ENCODE peak calls at places on chromosomes 6 and 20, in six cellular contexts. H, G, P, U, S and C are unnamed samples. For H3K27me3, the result is how much of the 10 kb centered on the place peaks cover.

GRCh38 chr6:70110128-70111022 is 192.5 kb downstream of the COL9A1 start:
- DNase-seq in H (no peak), G (no peak), P (peak), U (no peak), S (no peak), C (no peak)

GRCh38 chr6:19137419-19138035 is 699.6 kb upstream of the ID4 start:
- DNase-seq in H (no peak), G (peak), P (peak), U (no peak), S (no peak), C (no peak)

GRCh38 chr20:34368547-34368946 is 5.5 kb downstream of the ITCH start:
- DNase-seq in H (no peak), G (no peak), P (no peak), U (no peak), S (peak), C (no peak)

GRCh38 chr20:60784321-60784720 is 467.7 kb upstream of the CDH4 start:
- DNase-seq in H (no peak), G (no peak), P (no peak), U (no peak), S (no peak), C (no peak)

GRCh38 chr6:149449831-149450678 is 34.8 kb downstream of the ZC3H12D start:
- DNase-seq in H (no peak), G (no peak), P (no peak), U (no peak), S (no peak), C (no peak)

GRCh38 chr6:5025911-5026819 is 22.3 kb upstream of the RPP40 start:
- DNase-seq in H (no peak), G (no peak), P (peak), U (peak), S (no peak), C (peak)

GRCh38 chr6:155693573-155694428 is 238.2 kb upstream of the NOX3 start:
- DNase-seq in H (no peak), G (no peak), P (no peak), U (no peak), S (no peak), C (peak)

GRCh38 chr20:62066983-62067433 is 1.3 kb upstream of the TAF4 start:
- DNase-seq in H (no peak), G (no peak), P (no peak), U (no peak), S (peak), C (peak)

GRCh38 chr6:170209354-170210025 is 81.4 kb downstream of the DLL1 start:
- DNase-seq in H (no peak), G (no peak), P (no peak), U (no peak), S (no peak), C (no peak)

GRCh38 chr6:148954934-148955915 is 208.4 kb downstream of the UST start:
- DNase-seq in H (no peak), G (no peak), P (no peak), U (no peak), S (no peak), C (peak)

GRCh38 chr6:12749531-12750379 is 33.2 kb downstream of the PHACTR1 start:
- DNase-seq in H (no peak), G (peak), P (peak), U (no peak), S (peak), C (no peak)

GRCh38 chr20:38171301-38172010 is 6.4 kb upstream of the TGM2 start:
- DNase-seq in H (no peak), G (no peak), P (no peak), U (no peak), S (no peak), C (no peak)

GRCh38 chr20:56187791-56188190 is 60.7 kb upstream of the MC3R start:
- DNase-seq in H (no peak), G (no peak), P (no peak), U (no peak), S (no peak), C (no peak)

DNA sequence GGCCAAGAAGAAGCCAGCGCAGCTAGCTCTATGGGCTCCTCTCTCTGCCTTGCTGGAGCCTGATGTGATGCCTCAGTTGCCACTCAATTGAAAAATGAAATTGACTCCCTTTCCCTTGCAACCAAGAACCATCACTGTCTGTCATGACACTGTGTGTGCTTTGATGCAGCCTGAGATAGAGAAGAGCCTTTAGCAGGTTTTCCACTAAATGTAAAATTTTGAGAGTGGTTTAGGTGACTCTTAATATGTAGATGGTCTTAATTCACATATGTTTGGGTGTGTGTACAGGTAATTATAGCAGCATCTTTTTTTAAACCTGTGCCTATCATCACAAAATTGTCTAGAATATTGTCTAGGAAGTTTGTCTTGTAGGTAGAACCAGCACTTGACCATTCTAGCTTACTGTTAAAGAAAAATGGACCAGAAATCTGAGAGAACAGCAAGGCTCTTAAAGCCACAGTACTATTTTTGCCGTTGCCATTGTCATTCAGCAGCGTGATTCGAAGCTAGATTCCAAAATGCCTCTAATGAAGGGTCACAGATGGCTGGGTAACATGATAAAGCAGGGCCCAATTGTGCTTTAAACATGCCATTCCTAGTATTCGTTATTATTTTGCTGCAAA is 1.3 kb downstream of the ARFGEF3 start:
- DNase-seq in H (no peak), G (no peak), P (no peak), U (no peak), S (no peak), C (no peak)
- H3K27me3 ChIP-seq in H (half or more), G (under half), P (under half), U (under half), S (under half), C (under half)

DNA sequence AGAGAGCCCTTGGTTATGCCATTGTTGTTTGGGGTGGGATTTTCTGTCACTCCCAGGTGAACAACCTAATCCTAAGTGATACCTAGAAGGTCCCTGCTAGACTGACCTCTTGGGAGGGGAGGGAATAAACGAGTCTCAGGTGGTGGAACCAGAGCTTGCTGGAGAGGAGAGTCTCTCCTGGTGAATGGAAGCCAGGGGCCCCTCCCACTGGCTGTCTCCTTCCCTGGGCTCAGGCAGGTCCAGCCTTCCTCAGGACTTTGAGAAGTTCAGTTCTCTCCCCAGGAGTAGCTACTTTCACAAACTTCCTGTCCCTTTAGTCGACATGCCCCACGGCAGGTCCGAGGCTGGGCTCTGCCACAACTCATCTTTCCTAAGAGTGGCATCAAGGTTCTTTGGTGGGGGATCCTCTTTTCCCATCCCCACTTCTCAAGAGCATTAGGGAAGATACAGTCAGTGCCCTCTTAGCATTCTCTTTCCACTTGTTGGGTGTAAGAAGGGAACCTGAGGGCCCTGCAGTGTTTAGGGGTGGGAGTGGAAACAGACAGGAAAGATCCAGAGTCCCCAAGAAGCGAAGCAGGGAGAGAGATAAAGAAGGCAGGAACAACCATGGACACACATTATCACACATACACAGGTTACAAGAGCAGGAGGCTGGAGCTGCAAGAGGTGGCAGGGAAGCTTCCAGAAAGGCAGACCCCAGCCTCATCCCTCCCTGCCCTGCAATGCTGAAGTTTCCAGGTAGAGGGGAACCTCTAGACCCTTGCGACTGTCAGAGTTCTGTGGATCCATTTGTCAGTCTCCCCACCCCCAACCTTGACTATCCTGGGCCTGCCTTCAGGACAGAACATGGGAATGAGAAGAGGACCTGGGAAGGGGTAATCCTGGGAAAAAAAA is 900 bp upstream of the GLP1R start:
- DNase-seq in H (no peak), G (no peak), P (no peak), U (no peak), S (no peak), C (no peak)
- H3K27me3 ChIP-seq in H (under half), G (under half), P (under half), U (under half), S (under half), C (under half)

GRCh38 chr6:27651371-27651732 is 178.4 kb upstream of the ZNF184 start:
- DNase-seq in H (no peak), G (no peak), P (peak), U (no peak), S (no peak), C (no peak)
- H3K27me3 ChIP-seq in H (under half), G (under half), P (under half), U (under half), S (under half), C (under half)

GRCh38 chr20:54170963-54171362 is 2.8 kb downstream of the CYP24A1 start:
- DNase-seq in H (no peak), G (no peak), P (no peak), U (no peak), S (no peak), C (no peak)

GRCh38 chr20:54173653-54174451 is at the start of gene CYP24A1:
- DNase-seq in H (no peak), G (no peak), P (no peak), U (no peak), S (no peak), C (peak)

GRCh38 chr20:54172856-54173652 is 732 bp downstream of the CYP24A1 start:
- DNase-seq in H (no peak), G (no peak), P (peak), U (no peak), S (peak), C (no peak)

GRCh38 chr20:54174452-54175175 is 828 bp upstream of the CYP24A1 start:
- DNase-seq in H (no peak), G (no peak), P (no peak), U (no peak), S (no peak), C (no peak)

GRCh38 chr20:54172532-54172855 is 1.3 kb downstream of the CYP24A1 start:
- DNase-seq in H (no peak), G (no peak), P (no peak), U (no peak), S (no peak), C (no peak)
- H3K27me3 ChIP-seq in H (under half), G (half or more), P (half or more), U (under half), S (under half), C (under half)

DNA sequence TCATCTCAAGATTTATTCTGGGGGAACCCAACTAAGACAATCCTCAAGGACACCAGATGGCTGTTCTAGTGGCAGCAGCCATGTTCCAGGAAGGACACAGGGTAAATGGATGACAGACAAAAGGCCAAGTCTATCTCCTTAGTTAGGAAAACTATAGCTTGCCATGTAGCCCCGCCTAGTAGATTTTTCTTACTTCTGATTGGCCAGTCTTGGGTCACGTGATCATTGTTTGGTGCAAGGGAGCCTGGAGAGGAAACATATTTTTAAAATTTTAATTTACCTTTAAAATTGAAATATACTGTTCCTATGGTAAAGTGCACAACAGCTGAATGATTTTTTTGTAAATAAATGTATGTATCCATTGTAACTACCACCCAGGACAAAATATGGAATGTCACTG is 4.4 kb upstream of the KCNS1 start:
- DNase-seq in H (no peak), G (no peak), P (no peak), U (no peak), S (no peak), C (no peak)
- H3K27me3 ChIP-seq in H (under half), G (under half), P (under half), U (under half), S (under half), C (under half)